ENCODE peak calls at places on chromosomes 16 and 17, in nine cellular contexts. G is upper lobe of right lung; K is fibroblast of the conjunctiva; L is fibroblast of pulmonary artery; J is HuH-7.5; C is AG10803; I is CD4-positive, alpha-beta memory T cell; P is stimulated activated CD4-positive, alpha-beta T cell treated with anti-CD3 and anti-CD28 coated beads, Interleukin-1b, Interleukin-23, amount 100 ng/mL, for 1 hour; Y is naive thymus-derived CD8-positive, alpha-beta T cell. Z is an unnamed sample.

GRCh38 chr17:82536220-82537201 is 17.0 kb downstream of the FOXK2 start:
- DNase-seq in K (peak), Y (no peak), G (no peak), C (peak), J (no peak), I (no peak), L (peak), P (no peak), Z (no peak)

GRCh38 chr17:11488407-11488806 is 109.9 kb upstream of the DNAH9 start:
- DNase-seq in J (no peak), K (no peak), I (no peak), L (no peak), P (no peak), C (no peak), G (no peak), Y (no peak), Z (no peak)

GRCh38 chr16:82995927-82996441 is 369.2 kb downstream of the CDH13 start:
- DNase-seq in K (peak), Y (no peak), I (no peak), G (no peak), L (peak), J (no peak), P (no peak), C (peak), Z (no peak)

GRCh38 chr16:23145186-23145585 is 4.1 kb downstream of the USP31 start:
- DNase-seq in L (no peak), C (no peak), I (no peak), Y (no peak), P (no peak), J (no peak), G (no peak), K (no peak), Z (no peak)

GRCh38 chr16:63690267-63690666 is 1431.6 kb downstream of the CDH11 start:
- DNase-seq in J (no peak), C (no peak), L (no peak), P (no peak), G (no peak), I (no peak), Y (no peak), K (no peak), Z (no peak)

GRCh38 chr16:83533193-83533592 is 274.6 kb upstream of the HSBP1 start:
- DNase-seq in K (no peak), J (no peak), P (no peak), L (peak), G (no peak), C (peak), Y (no peak), I (no peak), Z (no peak)

GRCh38 chr17:33014751-33015150 is 23.1 kb downstream of the SPACA3 start:
- DNase-seq in P (no peak), G (peak), C (no peak), J (no peak), L (no peak), I (no peak), Y (no peak), K (no peak), Z (no peak)

GRCh38 chr16:50259334-50260205 is 6.8 kb upstream of the ADCY7 start:
- DNase-seq in J (no peak), I (no peak), K (peak), G (peak), C (peak), Y (no peak), L (peak), P (no peak), Z (no peak)

GRCh38 chr16:2230376-2230775 is 5.9 kb upstream of the DNASE1L2 start:
- DNase-seq in C (no peak), L (no peak), G (no peak), J (no peak), I (no peak), Y (no peak), K (no peak), P (no peak), Z (no peak)

GRCh38 chr16:69131749-69132423 is 502 bp downstream of the CHTF8 start:
- DNase-seq in P (peak), Y (peak), C (peak), L (peak), K (peak), J (peak), G (peak), I (no peak), Z (peak)

GRCh38 chr17:30921544-30922196 is at the start of gene ADAP2:
- DNase-seq in P (no peak), L (no peak), K (no peak), G (peak), J (peak), Y (no peak), I (no peak), C (no peak), Z (peak)

GRCh38 chr16:81275795-81276194 is 37.3 kb downstream of the BCO1 start:
- DNase-seq in L (no peak), I (no peak), Y (no peak), C (no peak), K (no peak), G (peak), J (no peak), P (no peak), Z (no peak)

GRCh38 chr17:76683011-76683755 is 27.6 kb downstream of the MXRA7 start:
- DNase-seq in J (no peak), I (no peak), Y (no peak), C (no peak), G (no peak), K (no peak), L (no peak), P (no peak), Z (no peak)

GRCh38 chr16:72369273-72369672 is 197.3 kb upstream of the PMFBP1 start:
- DNase-seq in L (no peak), K (no peak), C (no peak), G (no peak), P (no peak), J (no peak), I (no peak), Y (no peak), Z (no peak)

GRCh38 chr17:82713015-82713723 is 3.3 kb upstream of the FN3KRP start:
- DNase-seq in G (no peak), C (no peak), I (no peak), P (no peak), Y (peak), L (no peak), K (no peak), J (no peak), Z (no peak)

GRCh38 chr16:15950167-15950854 is 895 bp downstream of the ABCC1 start:
- DNase-seq in K (peak), L (peak), Y (peak), J (peak), G (no peak), P (no peak), I (peak), C (peak), Z (peak)

GRCh38 chr17:74085434-74085833 is 118.0 kb upstream of the RPL38 start:
- DNase-seq in G (no peak), J (no peak), P (no peak), K (no peak), L (no peak), I (no peak), Y (no peak), C (no peak), Z (no peak)

GRCh38 chr17:57375040-57375769 is 118.9 kb downstream of the MSI2 start:
- DNase-seq in G (no peak), C (peak), J (no peak), K (no peak), I (no peak), L (peak), Y (no peak), P (no peak), Z (no peak)

GRCh38 chr16:26623442-26623841 is 443.3 kb upstream of the C16orf82 start:
- DNase-seq in G (no peak), P (no peak), Y (no peak), K (no peak), J (no peak), C (no peak), L (no peak), I (no peak), Z (no peak)

GRCh38 chr17:32831627-32832243 is 45.2 kb downstream of the MYO1D start:
- DNase-seq in I (no peak), J (no peak), Y (no peak), P (no peak), K (no peak), C (no peak), L (no peak), G (no peak), Z (no peak)

GRCh38 chr16:1721372-1721771 is 15.4 kb downstream of the MAPK8IP3 start:
- DNase-seq in K (no peak), P (no peak), L (no peak), C (no peak), J (no peak), Y (no peak), G (no peak), I (no peak), Z (no peak)

GRCh38 chr17:58991718-58992331 is 114.9 kb downstream of the TRIM37 start:
- DNase-seq in G (no peak), I (no peak), K (no peak), J (no peak), C (peak), P (no peak), Y (no peak), L (peak), Z (no peak)

GRCh38 chr17:57874434-57875108 is 24.7 kb upstream of the MRPS23 start:
- DNase-seq in C (peak), L (peak), K (peak), P (no peak), G (no peak), J (no peak), Y (no peak), I (no peak), Z (peak)

GRCh38 chr17:56824503-56824902 is 9.2 kb downstream of the C17orf67 start:
- DNase-seq in J (no peak), Y (no peak), P (no peak), C (peak), L (no peak), G (no peak), K (no peak), I (no peak), Z (no peak)

GRCh38 chr16:1217526-1217925 is 7.5 kb downstream of the TPSG1 start:
- DNase-seq in L (no peak), C (no peak), Y (no peak), P (no peak), J (no peak), G (no peak), I (no peak), K (no peak), Z (no peak)

GRCh38 chr16:24943471-24943870 is 71.7 kb downstream of the ARHGAP17 start:
- DNase-seq in P (no peak), G (no peak), C (no peak), L (peak), Y (no peak), K (no peak), I (no peak), J (no peak), Z (no peak)

GRCh38 chr17:6213859-6214258 is 143.7 kb downstream of the WSCD1 start:
- DNase-seq in K (no peak), Y (no peak), P (no peak), I (no peak), J (no peak), L (no peak), C (no peak), G (no peak), Z (no peak)